ENCODE peak calls at places on chromosome 18, in eight cellular contexts. One of them, this sample, is unnamed.

GRCh38 chr18:74598350-74599001 is 806 bp downstream of the ZNF407 start:
- DNase-seq in M059J: peak
- DNase-seq in T-cell: peak
- DNase-seq in AG04449: no peak
- DNase-seq in PC-9: no peak
- DNase-seq in adrenal gland: peak
- DNase-seq in coronary artery: no peak
- DNase-seq in T-helper 1 cell: peak
- DNase-seq in this sample: peak

GRCh38 chr18:47254341-47254939 is 3.0 kb upstream of the SKOR2 start:
- DNase-seq in M059J: peak
- DNase-seq in T-cell: no peak
- DNase-seq in AG04449: no peak
- DNase-seq in PC-9: no peak
- DNase-seq in adrenal gland: peak
- DNase-seq in coronary artery: no peak
- DNase-seq in T-helper 1 cell: no peak
- DNase-seq in this sample: peak

GRCh38 chr18:34299828-34300227 is 75.1 kb upstream of the NOL4 start:
- DNase-seq in M059J: no peak
- DNase-seq in T-cell: no peak
- DNase-seq in AG04449: no peak
- DNase-seq in PC-9: no peak
- DNase-seq in adrenal gland: no peak
- DNase-seq in coronary artery: no peak
- DNase-seq in T-helper 1 cell: no peak
- DNase-seq in this sample: no peak

GRCh38 chr18:28048612-28049011 is 128.3 kb downstream of the CDH2 start:
- DNase-seq in M059J: no peak
- DNase-seq in T-cell: no peak
- DNase-seq in AG04449: no peak
- DNase-seq in PC-9: no peak
- DNase-seq in adrenal gland: no peak
- DNase-seq in coronary artery: no peak
- DNase-seq in T-helper 1 cell: no peak
- DNase-seq in this sample: no peak

GRCh38 chr18:61595615-61596014 is 262.4 kb downstream of the CDH20 start:
- DNase-seq in M059J: no peak
- DNase-seq in T-cell: no peak
- DNase-seq in AG04449: no peak
- DNase-seq in PC-9: no peak
- DNase-seq in adrenal gland: no peak
- DNase-seq in coronary artery: no peak
- DNase-seq in T-helper 1 cell: no peak
- DNase-seq in this sample: no peak

GRCh38 chr18:55790296-55790695 is 202.3 kb upstream of the TCF4 start:
- DNase-seq in M059J: peak
- DNase-seq in T-cell: no peak
- DNase-seq in AG04449: peak
- DNase-seq in PC-9: peak
- DNase-seq in adrenal gland: no peak
- DNase-seq in coronary artery: no peak
- DNase-seq in T-helper 1 cell: no peak
- DNase-seq in this sample: peak

GRCh38 chr18:8231316-8231715 is 377.9 kb upstream of the RAB12 start:
- DNase-seq in M059J: no peak
- DNase-seq in T-cell: no peak
- DNase-seq in AG04449: no peak
- DNase-seq in PC-9: no peak
- DNase-seq in adrenal gland: no peak
- DNase-seq in coronary artery: no peak
- DNase-seq in T-helper 1 cell: no peak
- DNase-seq in this sample: no peak

GRCh38 chr18:46386788-46387187 is 270.2 kb downstream of the LOXHD1 start:
- DNase-seq in M059J: peak
- DNase-seq in T-cell: no peak
- DNase-seq in AG04449: no peak
- DNase-seq in PC-9: no peak
- DNase-seq in adrenal gland: no peak
- DNase-seq in coronary artery: no peak
- DNase-seq in T-helper 1 cell: no peak
- DNase-seq in this sample: peak

GRCh38 chr18:49250819-49251388 is 209.5 kb downstream of the DYM start:
- DNase-seq in M059J: peak
- DNase-seq in T-cell: no peak
- DNase-seq in AG04449: no peak
- DNase-seq in PC-9: no peak
- DNase-seq in adrenal gland: no peak
- DNase-seq in coronary artery: no peak
- DNase-seq in T-helper 1 cell: no peak
- DNase-seq in this sample: no peak

GRCh38 chr18:57775937-57776336 is 27.2 kb downstream of the ATP8B1 start:
- DNase-seq in M059J: peak
- DNase-seq in T-cell: no peak
- DNase-seq in AG04449: no peak
- DNase-seq in PC-9: peak
- DNase-seq in adrenal gland: no peak
- DNase-seq in coronary artery: no peak
- DNase-seq in T-helper 1 cell: no peak
- DNase-seq in this sample: peak

GRCh38 chr18:23133860-23134779 is 1.2 kb upstream of the CABLES1 start:
- DNase-seq in M059J: peak
- DNase-seq in T-cell: no peak
- DNase-seq in AG04449: no peak
- DNase-seq in PC-9: peak
- DNase-seq in adrenal gland: no peak
- DNase-seq in coronary artery: no peak
- DNase-seq in T-helper 1 cell: no peak
- DNase-seq in this sample: peak

GRCh38 chr18:28412521-28412920 is 235.6 kb upstream of the CDH2 start:
- DNase-seq in M059J: peak
- DNase-seq in T-cell: no peak
- DNase-seq in AG04449: no peak
- DNase-seq in PC-9: no peak
- DNase-seq in adrenal gland: no peak
- DNase-seq in coronary artery: no peak
- DNase-seq in T-helper 1 cell: no peak
- DNase-seq in this sample: no peak

This sample was measured in bronchial epithelial cell.